ENCODE peak calls at places on chromosome 14, in ten cellular contexts. S is A549, N is Caco-2, K is transverse colon, I is adrenal gland, T is lung, F is heart left ventricle, C is NT2/D1, E is ovary, V is testis. M is an unnamed sample.

GRCh38 chr14:50335389-50335788 is 23.3 kb downstream of the DMAC2L start:
- DNase-seq in V (peak; percentile 82), K (peak; percentile 51), S (no peak), I (no peak), E (peak; percentile 46), F (peak; percentile 51), N (peak; percentile 42), T (no peak), C (no peak), M (peak; percentile 82)

GRCh38 chr14:45112886-45113772 is 21.2 kb downstream of the FKBP3 start:
- DNase-seq in I (no peak), C (no peak), E (no peak), S (peak; percentile 12), T (no peak), F (no peak), N (no peak), V (no peak), K (no peak), M (no peak)

GRCh38 chr14:69247691-69248440 is 12.1 kb upstream of the GALNT16 start:
- DNase-seq in T (no peak), E (peak; percentile 65), F (no peak), C (no peak), S (no peak), N (no peak), K (peak; percentile 24), I (peak; percentile 74), V (peak; percentile 81), M (peak; percentile 75)

GRCh38 chr14:47541652-47542051 is 133.8 kb downstream of the MDGA2 start:
- DNase-seq in K (no peak), I (no peak), E (no peak), N (no peak), C (no peak), T (no peak), F (no peak), S (no peak), V (no peak), M (no peak)

GRCh38 chr14:52279405-52279804 is 11.9 kb downstream of the PTGDR start:
- DNase-seq in V (no peak), N (no peak), K (no peak), T (no peak), I (no peak), E (no peak), F (no peak), S (peak; percentile 12), C (no peak), M (no peak)

GRCh38 chr14:53696217-53696965 is 260.2 kb downstream of the BMP4 start:
- DNase-seq in S (no peak), T (no peak), N (no peak), I (no peak), C (no peak), V (no peak), K (no peak), E (no peak), F (no peak), M (no peak)

GRCh38 chr14:51870620-51871019 is 10.2 kb downstream of the GNG2 start:
- DNase-seq in F (no peak), V (no peak), C (no peak), K (no peak), I (no peak), T (no peak), N (no peak), S (no peak), E (no peak), M (no peak)

GRCh38 chr14:37602605-37603453 is 7.4 kb downstream of the TTC6 start:
- DNase-seq in C (no peak), E (no peak), N (peak; percentile 75), V (no peak), I (no peak), F (no peak), S (no peak), K (no peak), T (no peak), M (no peak)

GRCh38 chr14:52906141-52906601 is 44.7 kb downstream of the FERMT2 start:
- DNase-seq in V (no peak), S (no peak), I (no peak), T (no peak), E (no peak), C (no peak), F (no peak), K (no peak), N (no peak), M (no peak)

GRCh38 chr14:55701638-55702037 is 121.6 kb downstream of the KTN1 start:
- DNase-seq in E (no peak), K (no peak), S (no peak), V (no peak), C (no peak), I (no peak), N (no peak), T (no peak), F (no peak), M (no peak)

GRCh38 chr14:72904840-72905561 is 11.1 kb upstream of the DPF3 start:
- DNase-seq in K (peak; percentile 71), F (no peak), I (peak; percentile 78), T (peak; percentile 68), E (peak; percentile 67), V (peak; percentile 72), N (peak; percentile 59), C (no peak), S (peak; percentile 73), M (peak; percentile 43)

GRCh38 chr14:23661542-23661941 is 25.4 kb downstream of the DHRS2 start:
- DNase-seq in T (no peak), V (no peak), E (no peak), F (no peak), S (no peak), K (no peak), C (no peak), N (no peak), I (no peak), M (no peak)

GRCh38 chr14:23664207-23664885 is 28.2 kb downstream of the DHRS2 start:
- DNase-seq in V (no peak), N (no peak), S (no peak), E (no peak), T (no peak), K (no peak), F (no peak), I (no peak), C (no peak), M (no peak)

GRCh38 chr14:23665302-23666016 is 29.3 kb downstream of the DHRS2 start:
- DNase-seq in S (no peak), I (no peak), F (no peak), C (no peak), N (no peak), K (no peak), V (no peak), E (no peak), T (no peak), M (no peak)

GRCh38 chr14:23663711-23664110 is 27.5 kb downstream of the DHRS2 start:
- DNase-seq in F (no peak), V (no peak), S (no peak), K (no peak), E (no peak), C (no peak), I (no peak), N (no peak), T (no peak), M (no peak)

DNA sequence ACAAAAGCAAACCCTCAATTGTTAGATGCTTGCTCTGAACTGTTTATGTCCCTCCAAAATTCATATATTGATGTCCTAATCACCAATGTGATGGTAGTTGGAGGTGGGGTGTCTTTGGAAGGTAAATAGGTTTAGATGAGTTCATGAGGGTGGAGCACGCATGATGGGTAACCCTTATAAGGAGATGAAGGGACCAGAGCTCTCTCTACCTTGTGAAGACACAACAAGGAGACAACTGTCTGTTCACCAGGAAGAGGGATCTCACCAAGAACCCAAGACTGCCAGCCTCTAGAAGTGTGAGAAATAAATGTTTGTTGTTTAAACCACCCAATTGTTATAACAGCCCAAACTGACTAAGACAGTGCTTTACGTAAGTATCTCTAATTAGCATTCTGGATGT is 27.0 kb downstream of the DHRS2 start:
- DNase-seq in T (no peak), I (no peak), F (no peak), N (no peak), K (no peak), C (no peak), V (no peak), S (no peak), E (no peak), M (no peak)
- H3K9me3 ChIP-seq in T (no peaks in the 10 kb centered on the region), I (no peaks in the 10 kb centered on the region), F (no peaks in the 10 kb centered on the region), N (no peaks in the 10 kb centered on the region), K (no peaks in the 10 kb centered on the region), C (no peaks in the 10 kb centered on the region), V (no peaks in the 10 kb centered on the region), S (no peaks in the 10 kb centered on the region), E (no peaks in the 10 kb centered on the region), M (no peaks in the 10 kb centered on the region)

DNA sequence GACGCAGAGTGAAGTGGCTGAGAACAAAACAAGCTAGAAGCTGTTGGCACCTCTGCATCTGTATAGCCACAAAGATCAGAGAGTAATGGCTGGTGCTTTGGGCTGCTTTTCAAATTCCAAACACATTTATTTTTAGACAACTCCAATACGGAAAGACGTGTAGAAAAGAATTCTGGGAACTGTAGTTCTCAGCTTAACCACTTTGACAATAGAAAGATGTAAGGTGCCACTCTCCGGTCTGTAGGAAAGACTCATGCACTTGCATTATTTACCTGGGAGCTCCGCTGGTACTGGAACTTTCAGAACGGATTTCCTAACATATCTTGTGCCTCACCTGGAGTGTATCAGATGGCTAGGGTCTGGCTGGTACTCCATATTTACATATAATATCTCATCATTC is 1.8 kb upstream of the OR4K2 start:
- DNase-seq in F (no peak), T (no peak), S (no peak), I (no peak), C (no peak), K (no peak), V (no peak), N (no peak), E (no peak), M (no peak)
- H3K9me3 ChIP-seq in F (no peaks in the 10 kb centered on the region), T (no peaks in the 10 kb centered on the region), S (no peaks in the 10 kb centered on the region), I (no peaks in the 10 kb centered on the region), C (no peaks in the 10 kb centered on the region), K (no peaks in the 10 kb centered on the region), V (no peaks in the 10 kb centered on the region), N (no peaks in the 10 kb centered on the region), E (no peaks in the 10 kb centered on the region), M (no peaks in the 10 kb centered on the region)

DNA sequence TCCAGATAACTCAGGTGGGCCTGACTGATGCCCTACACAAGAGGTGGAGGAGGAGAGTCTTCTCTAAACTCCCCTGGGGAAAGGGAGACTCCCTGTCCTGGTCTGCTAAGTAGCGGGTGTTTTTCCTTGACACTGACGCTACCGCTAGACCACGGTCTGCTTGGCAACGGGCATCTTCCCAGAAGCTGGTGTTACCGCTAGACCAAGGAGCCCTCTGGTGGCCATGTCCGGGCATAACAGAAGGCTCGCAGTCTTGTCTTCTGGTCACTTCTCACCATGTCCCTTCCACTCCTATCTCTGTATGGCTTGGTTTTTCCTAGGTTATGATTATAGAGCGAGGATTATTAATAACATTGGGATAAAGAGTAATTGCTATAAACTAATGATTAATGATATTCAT is 965.5 kb downstream of the TMEM121 start:
- DNase-seq in F (no peak), N (no peak), C (no peak), E (no peak), V (peak; percentile 54), I (no peak), S (no peak), K (peak; percentile 25), T (no peak), M (no peak)
- H3K9me3 ChIP-seq in F (no peaks in the 10 kb centered on the region), N (no peaks in the 10 kb centered on the region), C (peaks cover 5% of the 10 kb centered on the region), E (no peaks in the 10 kb centered on the region), V (no peaks in the 10 kb centered on the region), I (no peaks in the 10 kb centered on the region), S (no peaks in the 10 kb centered on the region), K (no peaks in the 10 kb centered on the region), T (no peaks in the 10 kb centered on the region), M (no peaks in the 10 kb centered on the region)

DNA sequence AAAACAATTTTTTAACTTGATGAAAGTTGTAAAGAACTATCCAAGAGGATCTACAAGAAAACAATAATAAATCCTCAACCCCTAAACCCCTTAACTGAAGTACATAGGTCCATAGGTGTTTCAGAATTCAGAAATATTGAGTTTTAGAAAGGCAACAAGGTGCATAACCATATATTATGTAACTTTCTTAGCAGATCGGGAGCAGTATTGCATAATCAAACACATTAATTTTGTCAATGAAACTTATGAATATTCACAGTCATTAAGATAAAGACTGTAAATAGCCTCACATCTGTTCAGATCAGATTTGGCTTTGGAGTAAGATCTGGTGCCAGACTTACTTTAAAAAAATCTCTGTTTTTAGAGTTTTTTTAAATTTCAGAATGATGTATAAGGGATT is 647.1 kb upstream of the FLRT2 start:
- DNase-seq in C (no peak), N (no peak), F (no peak), V (no peak), S (no peak), E (no peak), T (no peak), K (no peak), I (no peak), M (no peak)
- H3K9me3 ChIP-seq in C (no peaks in the 10 kb centered on the region), N (no peaks in the 10 kb centered on the region), F (no peaks in the 10 kb centered on the region), V (no peaks in the 10 kb centered on the region), S (no peaks in the 10 kb centered on the region), E (no peaks in the 10 kb centered on the region), T (peaks cover 4% of the 10 kb centered on the region), K (no peaks in the 10 kb centered on the region), I (no peaks in the 10 kb centered on the region), M (no peaks in the 10 kb centered on the region)